ENCODE peak calls at places on chromosomes 4 and X, in eight cellular contexts. U is MG63; N is stimulated activated CD4-positive, alpha-beta T cell treated with anti-CD3 and anti-CD28 coated beads, Interleukin-12 subunit alpha, Interleukin-12 subunit beta, amount 100 ng/mL, for 24 hours; D is HEK293T; J is neural progenitor cell; R is NAMALWA; A is activated T-helper 1 cell treated with anti-CD3 and anti-CD28 coated beads, Interleukin-2, amount 50 U/mL, for 16 hours; M is CD8-positive, alpha-beta memory T cell. Z is an unnamed sample.

GRCh38 chr4:183675625-183676024 is 16.5 kb downstream of the TRAPPC11 start:
- DNase-seq in J (no peak), A (no peak), M (no peak), N (no peak), R (no peak), D (no peak), U (no peak), Z (no peak)

GRCh38 chrX:97057349-97057909 is 173.7 kb downstream of the RPA4 start:
- DNase-seq in A (no peak), U (no peak), J (no peak), D (peak; percentile 9), N (no peak), M (no peak), R (no peak), Z (peak; percentile 13)

GRCh38 chr4:104966349-104967033 is 180.2 kb upstream of the TET2 start:
- DNase-seq in M (no peak), A (no peak), N (no peak), J (no peak), D (no peak), U (no peak), R (peak; percentile 14), Z (no peak)

GRCh38 chrX:10356979-10357378 is 200.2 kb downstream of the CLCN4 start:
- DNase-seq in J (no peak), A (no peak), M (no peak), U (no peak), D (no peak), R (no peak), N (no peak), Z (no peak)

GRCh38 chrX:135112096-135112729 is 8.1 kb downstream of the ETDB start:
- DNase-seq in A (no peak), U (no peak), R (peak; percentile 51), N (no peak), D (peak; percentile 51), J (peak; percentile 31), M (no peak), Z (peak; percentile 37)

GRCh38 chrX:9576059-9576458 is 111.2 kb downstream of the TBL1X start:
- DNase-seq in R (no peak), J (no peak), M (no peak), D (no peak), U (no peak), A (no peak), N (no peak), Z (peak; percentile 19)

GRCh38 chr4:26325191-26325590 is 4.4 kb downstream of the RBPJ start:
- DNase-seq in D (no peak), M (no peak), A (peak; percentile 3), N (no peak), R (peak; percentile 77), U (no peak), J (peak; percentile 50), Z (no peak)

GRCh38 chr4:171993247-171993646 is 180.0 kb downstream of the GALNTL6 start:
- DNase-seq in M (no peak), J (no peak), R (no peak), A (no peak), N (no peak), U (no peak), D (no peak), Z (no peak)

GRCh38 chr4:105944535-105944934 is 49.3 kb downstream of the NPNT start:
- DNase-seq in D (no peak), R (no peak), U (peak; percentile 30), N (no peak), A (no peak), J (no peak), M (no peak), Z (peak; percentile 33)

GRCh38 chrX:15873566-15873965 is 19.0 kb upstream of the AP1S2 start:
- DNase-seq in A (no peak), D (no peak), M (no peak), U (no peak), R (no peak), N (no peak), J (no peak), Z (no peak)

GRCh38 chr4:93829531-93830089 is 1.1 kb downstream of the ATOH1 start:
- DNase-seq in R (no peak), N (no peak), M (no peak), A (no peak), J (peak; percentile 76), D (no peak), U (no peak), Z (no peak)

GRCh38 chrX:112450810-112451209 is 228.9 kb downstream of the LHFPL1 start:
- DNase-seq in U (no peak), M (no peak), R (no peak), D (no peak), A (no peak), J (no peak), N (no peak), Z (no peak)

GRCh38 chr4:75514949-75515612 is 808 bp downstream of the THAP6 start:
- DNase-seq in R (peak; percentile 42), U (no peak), A (no peak), J (peak; percentile 4), N (no peak), D (no peak), M (no peak), Z (no peak)

GRCh38 chr4:5638316-5638715 is 70.0 kb downstream of the EVC2 start:
- DNase-seq in U (no peak), D (no peak), N (no peak), M (no peak), R (no peak), A (no peak), J (no peak), Z (no peak)

GRCh38 chrX:94831364-94831763 is 1157.4 kb downstream of the FAM133A start:
- DNase-seq in M (no peak), N (no peak), A (no peak), R (peak; percentile 6), U (no peak), J (peak; percentile 8), D (no peak), Z (no peak)

GRCh38 chr4:155530290-155530689 is 136.4 kb upstream of the GUCY1A1 start:
- DNase-seq in D (no peak), N (no peak), R (no peak), A (no peak), J (no peak), M (no peak), U (no peak), Z (no peak)

GRCh38 chr4:33381806-33382205 is 2661.6 kb downstream of the PCDH7 start:
- DNase-seq in A (no peak), D (no peak), J (no peak), U (no peak), N (no peak), R (no peak), M (no peak), Z (peak; percentile 46)

GRCh38 chrX:140664939-140665338 is 44.6 kb upstream of the LINC00632 start:
- DNase-seq in D (peak; percentile 23), N (no peak), A (no peak), U (no peak), M (no peak), J (no peak), R (peak; percentile 31), Z (no peak)

GRCh38 chr4:89226665-89227572 is 80.7 kb downstream of the GPRIN3 start:
- DNase-seq in N (peak; percentile 65), J (peak; percentile 86), R (peak; percentile 78), U (peak; percentile 35), A (peak; percentile 53), M (peak; percentile 59), D (peak; percentile 86), Z (peak; percentile 88)

GRCh38 chrX:13212191-13212651 is 107.6 kb downstream of the ATXN3L start:
- DNase-seq in J (peak; percentile 54), N (no peak), A (no peak), D (no peak), M (no peak), U (no peak), R (no peak), Z (no peak)

GRCh38 chr4:108148316-108148715 is 20.4 kb downstream of the LEF1 start:
- DNase-seq in A (no peak), R (no peak), N (no peak), D (no peak), U (no peak), J (no peak), M (no peak), Z (no peak)

GRCh38 chrX:8364369-8365141 is 100.1 kb upstream of the VCX3B start:
- DNase-seq in J (peak; percentile 68), U (peak; percentile 1), R (peak; percentile 23), D (peak; percentile 15), M (no peak), A (no peak), N (no peak), Z (peak; percentile 34)

GRCh38 chr4:80268081-80268823 is 1.8 kb downstream of the FGF5 start:
- DNase-seq in A (no peak), U (peak; percentile 57), J (peak; percentile 17), M (no peak), D (no peak), N (no peak), R (no peak), Z (no peak)

GRCh38 chr4:660401-660800 is 13.7 kb downstream of the ATP5ME start:
- DNase-seq in D (no peak), A (no peak), R (no peak), N (no peak), J (no peak), M (no peak), U (no peak), Z (no peak)

GRCh38 chr4:150789864-150790263 is 207.9 kb downstream of the MAB21L2 start:
- DNase-seq in J (no peak), U (no peak), D (peak; percentile 15), A (no peak), M (no peak), R (no peak), N (no peak), Z (no peak)

GRCh38 chrX:136476501-136476900 is 11.2 kb upstream of the BRS3 start:
- DNase-seq in A (no peak), D (no peak), M (no peak), R (no peak), N (no peak), J (no peak), U (no peak), Z (no peak)

GRCh38 chr4:66575024-66575696 is 904.9 kb upstream of the EPHA5 start:
- DNase-seq in R (no peak), J (no peak), D (peak; percentile 20), U (peak; percentile 94), M (no peak), A (no peak), N (no peak), Z (no peak)

GRCh38 chr4:42865572-42866189 is 26.8 kb upstream of the GRXCR1 start:
- DNase-seq in N (peak; percentile 30), J (peak; percentile 70), M (peak; percentile 24), R (peak; percentile 80), D (peak; percentile 43), A (peak; percentile 2), U (peak; percentile 50), Z (peak; percentile 52)

GRCh38 chr4:185470503-185471195 is 884 bp downstream of the CCDC110 start:
- DNase-seq in D (no peak), M (no peak), R (peak; percentile 63), J (peak; percentile 37), A (no peak), U (peak; percentile 7), N (peak; percentile 7), Z (peak; percentile 81)

GRCh38 chrX:72382199-72382590 is 76.5 kb upstream of the CITED1 start:
- DNase-seq in U (no peak), J (no peak), N (no peak), D (no peak), R (no peak), A (no peak), M (no peak), Z (peak; percentile 10)

GRCh38 chr4:83010111-83010521 is 507 bp downstream of the LIN54 start:
- DNase-seq in A (no peak), U (no peak), J (no peak), M (no peak), R (peak; percentile 65), D (no peak), N (no peak), Z (no peak)

GRCh38 chr4:103075435-103075893 is 1.1 kb downstream of the SLC9B2 start:
- DNase-seq in M (no peak), J (no peak), D (no peak), R (no peak), A (no peak), U (no peak), N (no peak), Z (no peak)

GRCh38 chr4:25837107-25837506 is 25.7 kb downstream of the SEL1L3 start:
- DNase-seq in D (no peak), M (no peak), A (no peak), U (no peak), R (no peak), J (no peak), N (no peak), Z (no peak)